ENCODE peak calls at places on chromosomes 2 and 18, in four cellular contexts. One of them, this sample, is unnamed.
A peak's percentile ranks its signal among the peaks of the same experiment; 100 is the strongest.

GRCh38 chr2:237297421-237298155 is 116.4 kb downstream of the COL6A3 start:
- DNase-seq in pancreas: no peak
- DNase-seq in lower leg skin: no peak
- DNase-seq in BJ: no peak
- DNase-seq in this sample: no peak

GRCh38 chr2:181615086-181615635 is 41.7 kb downstream of the CERKL start:
- DNase-seq in pancreas: no peak
- DNase-seq in lower leg skin: no peak
- DNase-seq in BJ: no peak
- DNase-seq in this sample: no peak

GRCh38 chr2:16960579-16960978 is 294.9 kb upstream of the CYRIA start:
- DNase-seq in BJ: no peak
- DNase-seq in pancreas: no peak
- DNase-seq in lower leg skin: no peak
- DNase-seq in this sample: no peak

GRCh38 chr2:5538717-5539116 is 153.5 kb upstream of the SOX11 start:
- DNase-seq in pancreas: no peak
- DNase-seq in lower leg skin: no peak
- DNase-seq in BJ: no peak
- DNase-seq in this sample: no peak

GRCh38 chr2:240459401-240460242 is 24.2 kb downstream of the GPC1 start:
- DNase-seq in lower leg skin: peak; percentile 80
- DNase-seq in pancreas: no peak
- DNase-seq in BJ: no peak
- DNase-seq in this sample: peak; percentile 13

GRCh38 chr2:238811765-238812164 is 36.1 kb upstream of the TWIST2 start:
- DNase-seq in pancreas: no peak
- DNase-seq in BJ: peak; percentile 64
- DNase-seq in lower leg skin: no peak
- DNase-seq in this sample: no peak

GRCh38 chr2:15842771-15843666 is 97.3 kb upstream of the MYCN start:
- DNase-seq in lower leg skin: peak; percentile 61
- DNase-seq in pancreas: no peak
- DNase-seq in BJ: no peak
- DNase-seq in this sample: no peak

GRCh38 chr2:71615769-71616730 is 162.7 kb downstream of the DYSF start:
- DNase-seq in lower leg skin: peak; percentile 69
- DNase-seq in pancreas: peak; percentile 8
- DNase-seq in BJ: no peak
- DNase-seq in this sample: no peak

GRCh38 chr2:172639823-172640222 is 83.9 kb downstream of the PDK1 start:
- DNase-seq in pancreas: no peak
- DNase-seq in BJ: peak; percentile 62
- DNase-seq in lower leg skin: no peak
- DNase-seq in this sample: no peak

GRCh38 chr2:71945133-71945959 is 202.3 kb downstream of the CYP26B1 start:
- DNase-seq in BJ: peak; percentile 58
- DNase-seq in lower leg skin: peak; percentile 76
- DNase-seq in pancreas: no peak
- DNase-seq in this sample: no peak

GRCh38 chr2:100580474-100581264 is 17.9 kb downstream of the PDCL3 start:
- DNase-seq in lower leg skin: peak; percentile 85
- DNase-seq in pancreas: no peak
- DNase-seq in BJ: no peak
- DNase-seq in this sample: no peak

GRCh38 chr2:186853871-186854435 is 5.0 kb upstream of the ZSWIM2 start:
- DNase-seq in lower leg skin: no peak
- DNase-seq in pancreas: no peak
- DNase-seq in BJ: no peak
- DNase-seq in this sample: no peak

GRCh38 chr2:71530246-71530986 is 77.1 kb downstream of the DYSF start:
- DNase-seq in lower leg skin: peak; percentile 68
- DNase-seq in BJ: no peak
- DNase-seq in pancreas: no peak
- DNase-seq in this sample: no peak

GRCh38 chr2:130186391-130186790 is 4.3 kb downstream of the MZT2B start:
- DNase-seq in BJ: no peak
- DNase-seq in lower leg skin: no peak
- DNase-seq in pancreas: no peak
- DNase-seq in this sample: no peak

GRCh38 chr18:48894266-48894600 is 56.5 kb downstream of the SMAD7 start:
- DNase-seq in BJ: no peak
- DNase-seq in pancreas: no peak
- DNase-seq in lower leg skin: no peak
- DNase-seq in this sample: no peak

GRCh38 chr2:46297546-46298271 is 502 bp downstream of the EPAS1 start:
- DNase-seq in BJ: no peak
- DNase-seq in lower leg skin: peak; percentile 95
- DNase-seq in pancreas: peak; percentile 88
- DNase-seq in this sample: peak; percentile 74

GRCh38 chr2:46298272-46298521 is 990 bp downstream of the EPAS1 start:
- DNase-seq in pancreas: no peak
- DNase-seq in BJ: no peak
- DNase-seq in lower leg skin: peak; percentile 88
- DNase-seq in this sample: no peak

GRCh38 chr2:46300406-46300832 is 3.2 kb downstream of the EPAS1 start:
- DNase-seq in BJ: no peak
- DNase-seq in pancreas: no peak
- DNase-seq in lower leg skin: no peak
- DNase-seq in this sample: no peak

GRCh38 chr2:46299365-46300263 is 2.4 kb downstream of the EPAS1 start:
- DNase-seq in pancreas: peak; percentile 75
- DNase-seq in lower leg skin: peak; percentile 96
- DNase-seq in BJ: peak; percentile 21
- DNase-seq in this sample: peak; percentile 76

DNA sequence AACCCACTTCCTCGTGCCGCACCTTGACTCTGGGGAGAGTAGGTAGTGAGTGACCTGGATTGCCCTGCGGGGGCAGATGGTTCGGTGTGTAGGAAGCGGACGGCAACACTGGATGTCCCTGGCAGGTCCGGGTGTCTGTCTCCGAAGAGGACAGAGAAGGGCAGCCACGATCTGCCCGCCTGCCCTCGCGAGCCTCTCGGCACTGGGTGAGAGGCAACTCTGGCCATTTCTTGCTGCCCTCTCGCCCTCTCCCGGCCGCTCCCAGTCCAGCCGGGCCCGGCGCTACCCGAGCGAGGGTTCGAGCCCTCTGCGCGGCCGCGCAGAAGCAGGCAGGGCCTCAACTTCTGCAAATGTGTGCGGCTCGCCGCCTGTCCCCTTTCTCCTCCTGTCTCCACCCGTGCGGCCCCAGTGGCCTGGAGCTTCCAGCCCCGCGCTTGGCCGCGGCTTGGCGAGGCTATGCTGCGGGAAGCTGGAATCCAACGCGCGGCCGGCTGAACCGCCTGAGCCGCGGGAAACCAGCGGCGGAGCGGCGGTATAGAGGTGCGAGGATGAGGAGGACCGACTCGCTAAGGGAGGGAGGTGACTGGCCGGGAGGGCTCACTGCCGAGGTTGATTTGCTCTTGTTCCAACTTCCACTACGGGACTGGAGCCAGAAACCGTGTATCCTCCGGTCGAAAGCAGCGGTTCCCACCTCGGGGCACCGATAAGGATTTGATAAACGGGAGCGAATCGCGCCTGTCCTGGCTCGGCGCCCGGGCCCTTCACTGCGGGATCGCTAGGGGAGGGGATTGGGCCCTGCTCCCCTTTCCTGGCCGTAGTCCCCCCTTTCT is 1.5 kb downstream of the EPAS1 start:
- DNase-seq in lower leg skin: peak; percentile 92
- DNase-seq in pancreas: peak; percentile 77
- DNase-seq in BJ: no peak
- DNase-seq in this sample: peak; percentile 73
- TF ChIP-seq CTCF in lower leg skin: no peak
- TF ChIP-seq CTCF in pancreas: peak; percentile 6
- TF ChIP-seq CTCF in BJ: peak; percentile 52
- TF ChIP-seq CTCF in this sample: peak; percentile 48

GRCh38 chr2:46230115-46230571 is 67.1 kb upstream of the EPAS1 start:
- DNase-seq in pancreas: peak; percentile 24
- DNase-seq in lower leg skin: no peak
- DNase-seq in BJ: no peak
- DNase-seq in this sample: peak; percentile 38
- TF ChIP-seq CTCF in pancreas: no peak
- TF ChIP-seq CTCF in lower leg skin: no peak
- TF ChIP-seq CTCF in BJ: no peak
- TF ChIP-seq CTCF in this sample: peak; percentile 61

GRCh38 chr2:11919953-11920352 is 173.5 kb downstream of the LPIN1 start:
- DNase-seq in BJ: no peak
- DNase-seq in pancreas: no peak
- DNase-seq in lower leg skin: no peak
- DNase-seq in this sample: no peak

GRCh38 chr2:11912980-11913379 is 166.5 kb downstream of the LPIN1 start:
- DNase-seq in BJ: no peak
- DNase-seq in pancreas: no peak
- DNase-seq in lower leg skin: no peak
- DNase-seq in this sample: no peak

GRCh38 chr2:11915650-11916049 is 169.2 kb downstream of the LPIN1 start:
- DNase-seq in lower leg skin: no peak
- DNase-seq in pancreas: no peak
- DNase-seq in BJ: no peak
- DNase-seq in this sample: no peak

GRCh38 chr2:11910971-11911370 is 164.5 kb downstream of the LPIN1 start:
- DNase-seq in BJ: no peak
- DNase-seq in pancreas: no peak
- DNase-seq in lower leg skin: no peak
- DNase-seq in this sample: no peak

DNA sequence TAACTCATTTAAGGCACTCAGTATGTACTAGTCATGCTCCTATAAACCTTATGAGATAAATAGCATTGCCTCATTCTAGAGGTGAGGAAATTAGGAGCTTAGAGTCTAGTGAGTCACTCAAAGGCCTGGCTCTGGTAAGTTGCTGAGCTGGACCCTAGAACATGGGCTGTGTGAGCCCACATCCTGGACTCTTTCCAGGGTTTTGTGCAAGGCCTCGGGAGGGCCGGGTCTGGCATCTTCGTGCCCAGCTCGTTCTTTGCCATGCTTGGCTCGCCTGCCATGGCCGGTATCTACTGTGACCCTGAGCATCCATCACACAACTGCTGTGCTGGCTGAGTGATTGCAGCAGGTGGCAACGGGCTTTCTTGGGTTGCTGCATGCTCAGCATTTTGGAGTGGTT is 168.0 kb downstream of the LPIN1 start:
- DNase-seq in pancreas: no peak
- DNase-seq in BJ: no peak
- DNase-seq in lower leg skin: no peak
- DNase-seq in this sample: no peak
- TF ChIP-seq CTCF in pancreas: no peak
- TF ChIP-seq CTCF in BJ: no peak
- TF ChIP-seq CTCF in lower leg skin: no peak
- TF ChIP-seq CTCF in this sample: no peak

DNA sequence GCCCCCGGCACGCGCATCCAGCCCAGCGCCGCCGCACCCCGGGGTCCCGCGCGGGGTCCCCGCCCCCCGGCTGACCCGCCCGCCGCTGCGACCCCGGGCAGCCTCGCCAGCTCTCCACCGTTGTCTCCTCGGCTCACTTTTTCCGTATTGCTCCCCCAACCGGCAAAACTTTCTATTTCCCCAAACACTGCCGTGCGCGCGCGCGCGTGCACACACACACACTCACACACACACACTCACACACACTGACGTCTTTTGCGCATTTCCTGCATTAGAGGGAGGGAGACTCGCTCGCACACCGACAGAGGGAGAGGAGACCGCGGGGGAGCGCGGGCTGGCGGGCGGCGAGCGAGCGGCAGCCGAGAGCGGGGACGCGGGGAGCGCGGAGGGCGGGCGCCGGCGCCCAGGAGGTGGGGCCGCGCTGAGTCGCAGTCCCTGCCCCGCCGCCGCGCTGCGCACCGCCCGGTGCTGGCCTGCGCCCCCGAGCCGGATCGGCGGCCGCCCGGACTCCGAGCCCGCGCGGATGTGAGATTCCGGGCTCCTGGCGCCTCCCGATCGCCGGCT is 542 bp upstream of the PRKCE start:
- DNase-seq in BJ: peak; percentile 81
- DNase-seq in pancreas: peak; percentile 93
- DNase-seq in lower leg skin: peak; percentile 99
- DNase-seq in this sample: peak; percentile 94
- TF ChIP-seq CTCF in BJ: peak; percentile 55
- TF ChIP-seq CTCF in pancreas: no peak
- TF ChIP-seq CTCF in lower leg skin: no peak
- TF ChIP-seq CTCF in this sample: peak; percentile 55